ENCODE peak calls at places on chromosomes 11 and 22, in seven cellular contexts. F, U, B, Y, T, J and O are unnamed samples.

GRCh38 chr22:38631724-38632123 is 24.5 kb downstream of the FAM227A start:
- DNase-seq in F (no peak), U (no peak), B (no peak), Y (no peak), T (no peak), J (no peak), O (no peak)

GRCh38 chr11:125333354-125334077 is 162.5 kb downstream of the FEZ1 start:
- DNase-seq in F (no peak), U (no peak), B (no peak), Y (no peak), T (no peak), J (no peak), O (no peak)

GRCh38 chr11:69386594-69387408 is 92.8 kb downstream of the MYEOV start:
- DNase-seq in F (no peak), U (no peak), B (no peak), Y (no peak), T (no peak), J (no peak), O (no peak)

GRCh38 chr11:114397349-114397982 is 2.8 kb downstream of the C11orf71 start:
- DNase-seq in F (no peak), U (no peak), B (no peak), Y (no peak), T (no peak), J (no peak), O (no peak)

GRCh38 chr11:11454671-11455223 is 101.7 kb upstream of the CSNK2A3 start:
- DNase-seq in F (no peak), U (no peak), B (peak), Y (no peak), T (no peak), J (no peak), O (no peak)

GRCh38 chr11:95148938-95149337 is 59.3 kb downstream of the ENDOD1 start:
- DNase-seq in F (no peak), U (no peak), B (no peak), Y (no peak), T (no peak), J (no peak), O (no peak)

GRCh38 chr11:63564056-63564784 is 1.0 kb upstream of the PLAAT2 start:
- DNase-seq in F (peak), U (no peak), B (peak), Y (no peak), T (no peak), J (peak), O (no peak)

GRCh38 chr11:37509471-37509870 is 911.4 kb upstream of the RAG2 start:
- DNase-seq in F (no peak), U (no peak), B (no peak), Y (no peak), T (no peak), J (no peak), O (no peak)

GRCh38 chr11:33559567-33559966 is 141.1 kb downstream of the C11orf91 start:
- DNase-seq in F (no peak), U (no peak), B (no peak), Y (no peak), T (no peak), J (no peak), O (no peak)

GRCh38 chr11:126919147-126919823 is 81.3 kb downstream of the KIRREL3 start:
- DNase-seq in F (no peak), U (no peak), B (no peak), Y (no peak), T (no peak), J (no peak), O (no peak)

GRCh38 chr11:19200410-19201201 is 1.2 kb downstream of the CSRP3 start:
- DNase-seq in F (peak), U (peak), B (no peak), Y (no peak), T (no peak), J (no peak), O (no peak)

GRCh38 chr22:31393890-31394289 is 5.5 kb upstream of the DRG1 start:
- DNase-seq in F (no peak), U (no peak), B (no peak), Y (peak), T (no peak), J (no peak), O (no peak)

GRCh38 chr11:68370211-68371111 is 58.1 kb downstream of the LRP5 start:
- DNase-seq in F (no peak), U (no peak), B (no peak), Y (no peak), T (peak), J (peak), O (peak)

GRCh38 chr11:898540-899190 is 11.9 kb downstream of the CHID1 start:
- DNase-seq in F (no peak), U (no peak), B (no peak), Y (peak), T (no peak), J (peak), O (no peak)

GRCh38 chr11:132844956-132845355 is 687.3 kb downstream of the OPCML start:
- DNase-seq in F (no peak), U (peak), B (no peak), Y (no peak), T (no peak), J (no peak), O (no peak)

GRCh38 chr11:32331098-32331497 is 104.2 kb downstream of the WT1 start:
- DNase-seq in F (no peak), U (no peak), B (no peak), Y (no peak), T (no peak), J (no peak), O (no peak)

GRCh38 chr11:95698939-95699562 is 90.5 kb downstream of the FAM76B start:
- DNase-seq in F (no peak), U (peak), B (no peak), Y (no peak), T (no peak), J (no peak), O (no peak)

GRCh38 chr11:47409440-47410403 is 1.3 kb downstream of the SLC39A13 start:
- DNase-seq in F (no peak), U (no peak), B (no peak), Y (no peak), T (no peak), J (no peak), O (no peak)
- H3K27ac ChIP-seq in F (peak), U (peak), B (peak), Y (peak), T (peak), J (peak), O (peak)

DNA sequence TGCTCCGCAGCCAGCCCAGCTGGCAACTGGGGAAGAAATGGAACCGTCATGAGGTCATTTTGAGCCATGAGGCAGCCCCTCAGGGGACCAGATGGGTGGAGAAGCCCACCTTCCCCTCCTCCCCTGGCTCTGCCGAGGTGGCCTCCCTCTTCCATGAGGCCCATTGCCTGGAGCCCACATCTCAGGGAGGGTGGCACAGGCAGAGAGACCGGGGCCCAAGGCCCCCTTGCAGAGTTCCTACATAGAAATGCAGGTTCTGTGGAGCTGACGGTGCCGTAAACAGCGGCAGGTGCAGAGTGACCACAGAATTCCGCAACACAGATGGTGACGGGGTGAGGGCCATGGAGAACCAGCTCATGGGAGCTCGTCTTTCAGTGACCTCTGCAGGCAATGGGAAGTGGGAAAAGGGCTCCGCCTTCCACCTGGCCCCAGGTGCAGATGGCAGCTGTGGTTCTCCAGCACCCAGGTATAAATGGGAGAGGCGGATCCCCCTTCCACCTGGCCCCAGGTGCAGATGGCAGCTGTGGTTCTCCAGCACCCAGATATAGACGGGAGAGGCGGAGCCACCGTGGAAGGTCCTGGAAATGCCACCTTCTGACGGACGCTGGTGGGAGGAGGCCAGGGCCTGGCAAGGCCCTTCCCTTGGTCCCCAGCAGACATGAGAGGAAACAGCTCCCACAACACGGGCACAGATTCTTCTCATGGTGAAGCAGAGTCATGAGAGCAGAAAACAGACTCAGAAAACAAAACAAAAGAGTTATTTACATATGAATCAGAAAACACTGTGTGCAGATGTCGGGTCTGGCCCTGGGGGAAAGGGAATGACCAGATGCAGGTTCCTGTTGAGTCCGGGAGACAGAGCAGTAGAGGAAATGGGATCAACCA is 765.3 kb downstream of the BRD1 start:
- DNase-seq in F (no peak), U (no peak), B (peak), Y (no peak), T (no peak), J (no peak), O (no peak)
- TF ChIP-seq POLR2A in F (no peak), U (no peak), B (no peak), Y (no peak), T (no peak), J (no peak), O (no peak)

GRCh38 chr11:12829131-12829530 is 154.9 kb downstream of the TEAD1 start:
- DNase-seq in F (no peak), U (no peak), B (no peak), Y (no peak), T (no peak), J (no peak), O (no peak)
- H3K4me3 ChIP-seq in F (no peak), U (no peak), B (no peak), Y (no peak), T (no peak), J (no peak), O (no peak)

GRCh38 chr11:66067640-66068039 is 2.4 kb upstream of the PACS1 start:
- DNase-seq in F (no peak), U (no peak), B (no peak), Y (no peak), T (no peak), J (no peak), O (no peak)

GRCh38 chr11:66069715-66070603 is at the start of gene PACS1:
- DNase-seq in F (peak), U (peak), B (peak), Y (peak), T (peak), J (peak), O (peak)

GRCh38 chr11:66068154-66068821 is 1.8 kb upstream of the PACS1 start:
- DNase-seq in F (peak), U (peak), B (peak), Y (peak), T (peak), J (peak), O (peak)

GRCh38 chr11:66070604-66071325 is 693 bp downstream of the PACS1 start:
- DNase-seq in F (peak), U (peak), B (peak), Y (no peak), T (peak), J (peak), O (peak)

GRCh38 chr11:66068923-66069714 is 953 bp upstream of the PACS1 start:
- DNase-seq in F (peak), U (peak), B (no peak), Y (peak), T (peak), J (peak), O (peak)
- H3K27ac ChIP-seq in F (peak), U (peak), B (peak), Y (peak), T (peak), J (peak), O (peak)